ENCODE peak calls at places on chromosomes 5 and 9, in six cellular contexts. V is cardiac fibroblast, Y is osteocyte, A is fibroblast of mammary gland, P is MM.1S, F is AG09319. K is an unnamed sample.

GRCh38 chr9:87336407-87336806 is 161.3 kb upstream of the DAPK1 start:
- DNase-seq in V (no peak), Y (no peak), A (peak; percentile 27), P (no peak), F (no peak), K (peak; percentile 62)

GRCh38 chr5:138351056-138351455 is 1.4 kb upstream of the KDM3B start:
- DNase-seq in V (peak; percentile 86), Y (no peak), A (peak; percentile 87), P (no peak), F (no peak), K (peak; percentile 88)

GRCh38 chr9:123425836-123426365 is 69.9 kb downstream of the CRB2 start:
- DNase-seq in V (no peak), Y (no peak), A (no peak), P (no peak), F (no peak), K (no peak)

GRCh38 chr9:89603629-89604462 is 966 bp upstream of the GADD45G start:
- DNase-seq in V (peak; percentile 27), Y (no peak), A (no peak), P (peak; percentile 68), F (no peak), K (peak; percentile 84)

GRCh38 chr5:157390179-157390923 is 69.7 kb upstream of the NIPAL4 start:
- DNase-seq in V (peak; percentile 94), Y (no peak), A (peak; percentile 94), P (no peak), F (no peak), K (peak; percentile 94)

GRCh38 chr9:37464426-37465248 is 613 bp downstream of the ZBTB5 start:
- DNase-seq in V (peak; percentile 77), Y (peak; percentile 91), A (peak; percentile 59), P (peak; percentile 76), F (peak; percentile 22), K (peak; percentile 72)

GRCh38 chr9:31290731-31291130 is 1093.7 kb upstream of the ACO1 start:
- DNase-seq in V (no peak), Y (no peak), A (no peak), P (no peak), F (no peak), K (no peak)

GRCh38 chr9:113857875-113858274 is 18.2 kb upstream of the ZNF618 start:
- DNase-seq in V (no peak), Y (no peak), A (no peak), P (peak; percentile 53), F (no peak), K (peak; percentile 82)

GRCh38 chr9:112072721-112073553 is 102.2 kb downstream of the SUSD1 start:
- DNase-seq in V (peak; percentile 98), Y (no peak), A (peak; percentile 95), P (no peak), F (peak; percentile 81), K (peak; percentile 59)

GRCh38 chr9:13267743-13268142 is 11.7 kb downstream of the MPDZ start:
- DNase-seq in V (peak; percentile 91), Y (no peak), A (peak; percentile 93), P (no peak), F (no peak), K (peak; percentile 45)

GRCh38 chr5:150529555-150529954 is 21.6 kb downstream of the NDST1 start:
- DNase-seq in V (no peak), Y (no peak), A (no peak), P (no peak), F (no peak), K (peak; percentile 77)

GRCh38 chr9:8651830-8652229 is 852.3 kb upstream of the DMAC1 start:
- DNase-seq in V (no peak), Y (no peak), A (no peak), P (no peak), F (no peak), K (no peak)

GRCh38 chr5:118675247-118675646 is 313.1 kb downstream of the DTWD2 start:
- DNase-seq in V (no peak), Y (no peak), A (no peak), P (no peak), F (no peak), K (no peak)

GRCh38 chr5:14229181-14229580 is 86.0 kb downstream of the TRIO start:
- DNase-seq in V (no peak), Y (no peak), A (no peak), P (no peak), F (no peak), K (no peak)

GRCh38 chr9:33273266-33273971 is 8.6 kb downstream of the CHMP5 start:
- DNase-seq in V (no peak), Y (no peak), A (no peak), P (no peak), F (no peak), K (no peak)

GRCh38 chr5:37658440-37658839 is 181.4 kb downstream of the GDNF start:
- DNase-seq in V (peak; percentile 31), Y (no peak), A (no peak), P (no peak), F (no peak), K (no peak)

GRCh38 chr5:143001764-143002351 is 231.7 kb downstream of the ARHGAP26 start:
- DNase-seq in V (peak; percentile 80), Y (no peak), A (peak; percentile 59), P (no peak), F (no peak), K (peak; percentile 77)

GRCh38 chr9:15501179-15501578 is 9.6 kb downstream of the PSIP1 start:
- DNase-seq in V (no peak), Y (no peak), A (peak; percentile 2), P (no peak), F (no peak), K (no peak)

GRCh38 chr9:15501803-15502202 is 9.0 kb downstream of the PSIP1 start:
- DNase-seq in V (no peak), Y (no peak), A (no peak), P (no peak), F (no peak), K (no peak)

GRCh38 chr9:15492485-15493150 is 18.2 kb downstream of the PSIP1 start:
- DNase-seq in V (no peak), Y (no peak), A (no peak), P (no peak), F (no peak), K (no peak)

GRCh38 chr9:15499108-15499507 is 11.7 kb downstream of the PSIP1 start:
- DNase-seq in V (no peak), Y (no peak), A (no peak), P (no peak), F (no peak), K (no peak)

GRCh38 chr9:15498246-15499018 is 12.3 kb downstream of the PSIP1 start:
- DNase-seq in V (no peak), Y (no peak), A (no peak), P (no peak), F (no peak), K (peak; percentile 62)
- TF ChIP-seq CTCF in V (no peak), Y (no peak), A (no peak), P (no peak), F (no peak), K (no peak)

GRCh38 chr5:177523711-177524538 is 7.2 kb upstream of the DDX41 start:
- DNase-seq in V (no peak), Y (no peak), A (no peak), P (no peak), F (no peak), K (peak; percentile 52)

GRCh38 chr5:177524539-177524900 is 7.8 kb upstream of the DDX41 start:
- DNase-seq in V (no peak), Y (no peak), A (no peak), P (no peak), F (no peak), K (peak; percentile 14)

GRCh38 chr5:177520271-177520670 is 3.5 kb upstream of the DDX41 start:
- DNase-seq in V (no peak), Y (no peak), A (no peak), P (no peak), F (no peak), K (peak; percentile 43)

GRCh38 chr5:177519463-177520235 is 2.9 kb upstream of the DDX41 start:
- DNase-seq in V (no peak), Y (no peak), A (no peak), P (no peak), F (no peak), K (peak; percentile 5)

GRCh38 chr5:177520906-177521513 is 4.2 kb upstream of the DDX41 start:
- DNase-seq in V (no peak), Y (no peak), A (no peak), P (no peak), F (no peak), K (peak; percentile 78)
- TF ChIP-seq CTCF in V (peak; percentile 13), Y (peak; percentile 25), A (peak; percentile 14), P (peak; percentile 11), F (no peak), K (peak; percentile 29)

DNA sequence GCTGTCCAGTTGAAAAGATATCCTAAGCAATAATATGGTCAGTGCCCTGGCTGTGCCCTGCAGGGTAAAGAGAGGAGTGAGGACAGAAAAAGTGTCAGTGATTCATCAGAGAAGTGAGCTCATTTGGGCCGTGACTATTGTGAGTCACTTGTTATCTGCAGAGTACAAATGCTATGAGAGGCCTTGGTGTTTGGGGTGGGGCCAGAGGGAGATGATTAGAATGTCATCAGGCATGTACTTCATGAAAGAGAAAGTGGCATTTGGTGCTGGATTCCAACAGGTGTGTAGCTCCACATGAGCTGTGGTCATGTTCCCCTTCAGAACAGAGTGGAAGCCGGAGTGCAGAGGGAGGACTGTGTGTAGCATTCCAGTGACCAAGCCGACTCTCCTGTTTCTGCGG is 174.1 kb downstream of the KDM4C start:
- DNase-seq in V (peak; percentile 91), Y (no peak), A (peak; percentile 86), P (no peak), F (no peak), K (peak; percentile 49)
- TF ChIP-seq CTCF in V (no peak), Y (no peak), A (no peak), P (no peak), F (no peak), K (no peak)

DNA sequence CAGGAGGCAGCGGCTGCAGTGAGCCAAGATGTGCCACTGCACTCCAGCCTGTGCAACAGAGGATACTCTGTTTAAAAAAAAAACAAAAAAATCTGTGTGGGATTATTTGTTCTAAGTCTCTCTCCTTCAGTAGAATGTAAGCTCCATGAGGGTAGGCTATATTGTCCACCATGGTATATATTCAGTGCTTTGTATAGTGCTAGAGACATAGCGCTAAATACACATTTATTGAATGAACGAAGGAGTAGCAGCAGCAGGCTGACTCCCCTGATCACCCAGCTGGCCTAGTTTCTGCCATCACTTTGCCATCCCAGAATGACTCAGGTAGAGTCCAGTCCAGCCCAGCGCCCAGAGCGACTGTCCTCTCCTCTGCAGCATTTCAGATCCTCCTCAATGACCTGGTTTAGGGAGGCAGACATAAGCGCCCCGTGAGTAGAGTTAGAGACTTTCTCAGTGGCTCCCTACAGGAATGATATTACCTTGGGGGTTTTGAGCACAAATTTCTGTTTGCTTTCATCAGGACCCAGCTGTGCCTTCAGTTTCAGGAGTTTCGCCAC is 716 bp downstream of the HARS1 start:
- DNase-seq in V (no peak), Y (no peak), A (no peak), P (no peak), F (no peak), K (no peak)
- TF ChIP-seq CTCF in V (no peak), Y (no peak), A (no peak), P (no peak), F (no peak), K (no peak)